ENCODE peak calls at places on chromosomes 4 and X, in seven cellular contexts. O is HCT116, Y is colonic mucosa, W is PC-3, A is fibroblast of lung, L is WTC11, C is natural killer cell. E is an unnamed sample.

GRCh38 chr4:10893417-10893816 is 208.8 kb upstream of the CLNK start:
- DNase-seq in O (no peak), Y (no peak), W (peak), A (no peak), C (no peak), L (no peak), E (no peak)

GRCh38 chr4:122117743-122118142 is 34.4 kb upstream of the BLTP1 start:
- DNase-seq in C (no peak), A (peak), L (no peak), W (no peak), Y (no peak), O (no peak), E (peak)

GRCh38 chr4:52234539-52235174 is 183.6 kb downstream of the SPATA18 start:
- DNase-seq in A (no peak), C (no peak), O (peak), W (peak), L (no peak), Y (no peak), E (peak)

GRCh38 chrX:129641941-129642340 is 12.8 kb downstream of the APLN start:
- DNase-seq in O (no peak), Y (no peak), A (peak), L (no peak), C (no peak), W (peak), E (peak)

GRCh38 chr4:56674984-56675383 is 6.1 kb downstream of the HOPX start:
- DNase-seq in L (no peak), W (no peak), O (no peak), C (no peak), A (peak), Y (no peak), E (no peak)

GRCh38 chr4:74671074-74671698 is 123.1 kb downstream of the BTC start:
- DNase-seq in W (peak), O (peak), A (peak), Y (peak), C (no peak), L (peak), E (peak)

GRCh38 chr4:20251796-20252655 is at the start of gene SLIT2:
- DNase-seq in L (peak), W (peak), A (peak), O (peak), Y (peak), C (no peak), E (peak)

GRCh38 chr4:15232725-15233597 is 194.9 kb upstream of the C1QTNF7 start:
- DNase-seq in Y (no peak), A (peak), L (no peak), O (no peak), W (peak), C (no peak), E (peak)

GRCh38 chr4:178633263-178633662 is 1191.0 kb upstream of the AGA start:
- DNase-seq in O (peak), Y (no peak), C (no peak), L (no peak), A (no peak), W (peak), E (no peak)

GRCh38 chr4:152696764-152697250 is 17.0 kb upstream of the TMEM154 start:
- DNase-seq in L (no peak), O (peak), Y (no peak), W (peak), A (peak), C (no peak), E (peak)

GRCh38 chr4:31539279-31540074 is 819.3 kb downstream of the PCDH7 start:
- DNase-seq in L (no peak), A (peak), O (no peak), C (no peak), Y (no peak), W (no peak), E (no peak)

GRCh38 chrX:51776851-51777250 is 33.6 kb downstream of the GSPT2 start:
- DNase-seq in O (no peak), C (no peak), W (no peak), L (peak), Y (no peak), A (no peak), E (no peak)

GRCh38 chrX:153635788-153636668 is 11.0 kb upstream of the DUSP9 start:
- DNase-seq in Y (no peak), L (peak), O (no peak), A (no peak), C (no peak), W (peak), E (no peak)

GRCh38 chrX:53290441-53291041 is 9.2 kb upstream of the IQSEC2 start:
- DNase-seq in Y (no peak), A (no peak), O (no peak), C (no peak), W (no peak), L (no peak), E (no peak)

GRCh38 chr4:65416875-65417274 is 253.4 kb downstream of the EPHA5 start:
- DNase-seq in O (no peak), Y (peak), W (peak), L (no peak), C (no peak), A (peak), E (no peak)

GRCh38 chr4:147163311-147163710 is 217.6 kb upstream of the TTC29 start:
- DNase-seq in A (no peak), W (no peak), Y (no peak), C (no peak), L (no peak), O (no peak), E (no peak)

GRCh38 chr4:156946508-156947197 is 24.9 kb downstream of the PDGFC start:
- DNase-seq in W (peak), C (no peak), L (no peak), O (peak), Y (no peak), A (peak), E (peak)

DNA sequence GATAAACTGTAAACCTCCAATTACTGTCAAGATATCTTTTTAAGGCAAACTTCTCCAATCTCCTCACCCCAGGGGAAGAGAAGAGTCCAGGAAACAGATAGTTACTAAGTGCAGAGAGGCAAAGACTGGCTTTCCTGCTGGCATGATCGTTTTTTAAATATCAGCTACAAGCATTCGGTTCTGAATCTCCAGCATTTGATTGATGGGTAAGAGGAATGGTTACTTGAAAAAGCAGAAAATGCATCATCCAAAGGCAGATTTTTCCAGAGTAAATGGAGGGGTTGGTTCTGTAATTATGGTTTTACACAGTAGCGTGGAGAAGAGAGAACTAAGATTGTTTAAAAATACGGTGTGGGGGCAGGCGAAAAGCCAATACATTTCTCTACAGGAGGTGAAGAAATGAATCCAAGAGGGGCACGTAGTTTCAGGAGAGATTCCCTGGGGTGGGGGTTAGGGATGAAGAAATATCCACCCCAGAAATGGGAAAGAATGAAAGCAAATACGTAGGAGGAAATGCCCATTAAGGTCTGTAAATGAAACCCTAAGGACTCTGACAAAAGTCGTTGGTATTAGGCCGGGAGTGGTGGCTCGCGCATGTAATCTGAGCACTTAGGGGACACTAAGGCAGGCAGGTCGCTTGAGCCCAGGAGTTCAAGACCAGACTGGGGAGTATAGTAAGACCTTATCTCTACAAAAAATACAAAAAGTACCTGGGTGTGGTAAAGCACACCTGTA is 248.3 kb downstream of the DHRSX start:
- DNase-seq in O (no peak), A (no peak), Y (no peak), W (no peak), L (no peak), C (no peak), E (no peak)
- TF ChIP-seq CTCF in O (no peak), A (no peak), Y (no peak), W (no peak), L (no peak), C (no peak), E (no peak)

GRCh38 chr4:3635090-3635820 is 103.0 kb upstream of the LRPAP1 start:
- DNase-seq in O (no peak), L (no peak), C (no peak), W (no peak), A (no peak), Y (no peak), E (no peak)
- TF ChIP-seq CTCF in O (no peak), L (no peak), C (no peak), W (no peak), A (no peak), Y (no peak), E (no peak)

DNA sequence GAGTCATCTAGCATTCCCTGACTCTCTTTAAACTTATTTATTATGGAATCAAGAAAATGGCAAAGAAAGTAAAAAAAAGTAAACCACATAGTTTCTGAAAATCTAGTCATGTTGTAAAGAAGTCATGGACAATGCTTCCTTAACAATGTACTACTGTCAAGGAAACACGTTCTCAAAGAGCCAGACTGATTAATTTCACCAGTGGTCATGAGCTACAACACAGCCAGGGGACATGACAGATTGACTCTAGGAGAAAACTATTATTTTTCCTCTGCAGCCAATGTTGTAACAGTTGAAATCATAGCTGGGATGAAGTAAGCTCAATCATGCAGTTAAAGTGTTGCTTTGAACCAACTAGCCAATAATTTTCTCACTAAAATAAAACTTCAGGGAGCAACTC is 109.2 kb downstream of the MAPK10 start:
- DNase-seq in C (no peak), A (peak), W (no peak), L (no peak), Y (no peak), O (no peak), E (no peak)
- TF ChIP-seq CTCF in C (no peak), A (no peak), W (no peak), L (no peak), Y (no peak), O (no peak), E (no peak)

DNA sequence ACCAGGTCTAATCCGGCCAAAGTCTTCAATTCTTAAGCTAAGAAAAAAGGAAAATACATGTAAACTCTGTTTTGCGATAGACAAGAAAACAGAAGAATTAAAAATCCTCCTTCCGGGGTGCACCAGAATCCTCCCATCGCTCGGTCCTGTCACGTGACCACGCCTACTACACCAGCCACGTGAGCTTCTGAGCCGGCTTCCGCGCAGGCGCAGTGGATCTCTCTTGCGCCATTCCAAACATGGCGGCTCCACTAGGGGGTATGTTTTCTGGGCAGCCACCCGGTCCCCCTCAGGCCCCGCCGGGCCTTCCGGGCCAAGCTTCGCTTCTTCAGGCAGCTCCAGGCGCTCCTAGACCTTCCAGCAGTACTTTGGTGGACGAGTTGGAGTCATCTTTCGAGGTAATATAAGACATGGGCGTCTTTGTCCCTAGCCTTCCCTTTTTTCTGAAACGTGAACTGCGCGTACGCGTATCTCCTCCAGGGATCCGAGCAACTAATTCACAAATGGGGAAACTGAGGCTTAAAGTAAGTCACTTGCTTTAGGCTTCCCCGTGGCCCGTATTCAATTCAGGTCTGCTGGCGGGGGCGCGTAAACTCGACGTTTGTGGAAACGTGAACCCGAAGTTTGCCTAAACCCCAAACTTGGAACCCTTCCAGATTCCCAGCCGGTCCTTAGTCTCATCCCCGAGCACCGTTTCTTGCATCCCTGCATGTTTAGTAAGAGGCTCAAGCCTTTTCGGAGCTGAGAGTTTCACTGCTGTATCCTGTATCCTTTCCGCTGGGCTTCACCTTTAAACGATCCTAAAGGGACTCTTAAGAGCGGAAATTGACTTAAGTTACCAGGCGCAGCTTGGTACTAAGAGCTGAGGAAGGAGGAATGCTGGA is at the start of gene MED28:
- DNase-seq in Y (peak), L (peak), W (peak), O (peak), C (peak), A (peak), E (peak)
- TF ChIP-seq CTCF in Y (no peak), L (no peak), W (no peak), O (no peak), C (peak), A (peak), E (no peak)

GRCh38 chrX:68719904-68720614 is 72.6 kb downstream of the STARD8 start:
- DNase-seq in W (peak), Y (no peak), A (no peak), O (no peak), L (no peak), C (no peak), E (peak)
- TF ChIP-seq CTCF in W (peak), Y (no peak), A (no peak), O (no peak), L (no peak), C (no peak), E (peak)

GRCh38 chr4:55008166-55009056 is 117.0 kb downstream of the KDR start:
- DNase-seq in C (no peak), O (no peak), Y (no peak), L (peak), A (no peak), W (peak), E (peak)
- TF ChIP-seq CTCF in C (no peak), O (peak), Y (no peak), L (peak), A (peak), W (peak), E (peak)

E was measured in foreskin fibroblast.